ENCODE peak calls at places on chromosomes 6 and 20, in eight cellular contexts. F is AG09319; O is AML-193; N is left ventricle myocardium inferior; D is cardiac fibroblast; L is CD4-positive, alpha-beta T cell; Y is NCI-H748 treated with DMSO at 0.1 percent for 48 hours; G is activated CD4-positive, alpha-beta T cell treated with anti-CD3 and anti-CD28 coated beads for 48 hours. B is an unnamed sample.

GRCh38 chr6:90458353-90459224 is 128.3 kb downstream of the MAP3K7 start:
- DNase-seq in F (no peak), O (no peak), N (no peak), D (peak), L (peak), Y (no peak), G (peak), B (peak)

GRCh38 chr6:135922170-135922569 is 70.7 kb downstream of the PDE7B start:
- DNase-seq in F (peak), O (no peak), N (no peak), D (peak), L (no peak), Y (no peak), G (peak), B (no peak)

GRCh38 chr20:64188682-64189529 is 24.7 kb downstream of the MYT1 start:
- DNase-seq in F (no peak), O (no peak), N (no peak), D (peak), L (no peak), Y (peak), G (no peak), B (no peak)

GRCh38 chr6:152034631-152035030 is 227.1 kb downstream of the ESR1 start:
- DNase-seq in F (no peak), O (no peak), N (no peak), D (no peak), L (no peak), Y (no peak), G (no peak), B (no peak)

GRCh38 chr20:35773154-35773751 is 1.4 kb downstream of the PHF20 start:
- DNase-seq in F (no peak), O (peak), N (no peak), D (peak), L (peak), Y (no peak), G (peak), B (peak)

GRCh38 chr20:44362466-44362940 is 7.0 kb downstream of the HNF4A start:
- DNase-seq in F (no peak), O (no peak), N (no peak), D (no peak), L (no peak), Y (no peak), G (no peak), B (no peak)

GRCh38 chr6:168210239-168211107 is 109.1 kb downstream of the DACT2 start:
- DNase-seq in F (no peak), O (no peak), N (no peak), D (no peak), L (no peak), Y (no peak), G (no peak), B (no peak)

GRCh38 chr20:31260326-31260932 is 3.0 kb downstream of the DEFB115 start:
- DNase-seq in F (no peak), O (peak), N (no peak), D (peak), L (no peak), Y (peak), G (no peak), B (peak)

GRCh38 chr20:3925899-3926638 is 36.9 kb downstream of the PANK2 start:
- DNase-seq in F (no peak), O (no peak), N (no peak), D (no peak), L (no peak), Y (no peak), G (no peak), B (peak)

GRCh38 chr6:54267798-54268197 is 40.4 kb upstream of the TINAG start:
- DNase-seq in F (no peak), O (peak), N (no peak), D (peak), L (no peak), Y (peak), G (no peak), B (peak)

GRCh38 chr6:97394160-97394748 is 111.2 kb upstream of the MMS22L start:
- DNase-seq in F (peak), O (peak), N (no peak), D (peak), L (peak), Y (peak), G (peak), B (peak)

GRCh38 chr6:126027601-126028000 is 41.3 kb downstream of the TRMT11 start:
- DNase-seq in F (no peak), O (no peak), N (no peak), D (peak), L (no peak), Y (no peak), G (no peak), B (no peak)

B was measured in OCI-M1.